ENCODE peak calls at places on chromosomes 5 and 9, in seven cellular contexts. B is neuronal stem cell, Z is mesendoderm, T is IMR-90, P is mesenchymal stem cell, R is trophoblast cell, Y is H1. D is an unnamed sample.

GRCh38 chr9:16090907-16091629 is 538.2 kb downstream of the CCDC171 start:
- DNase-seq in Z (peak), R (no peak), P (peak), T (peak), B (no peak), Y (no peak), D (no peak)

GRCh38 chr5:40676643-40677333 is 2.9 kb upstream of the PTGER4 start:
- DNase-seq in T (peak), B (no peak), P (peak), R (no peak), Z (peak), Y (no peak), D (peak)

GRCh38 chr5:115414406-115415142 is 118.1 kb upstream of the CCDC112 start:
- DNase-seq in P (peak), Y (no peak), Z (no peak), B (no peak), T (peak), R (peak), D (no peak)

GRCh38 chr5:143934821-143935220 is 122.9 kb downstream of the HMHB1 start:
- DNase-seq in R (no peak), Z (no peak), Y (no peak), P (no peak), B (no peak), T (no peak), D (no peak)

GRCh38 chr5:171207256-171207866 is 101.7 kb upstream of the TLX3 start:
- DNase-seq in Y (peak), Z (peak), B (peak), P (peak), R (peak), T (peak), D (no peak)

GRCh38 chr9:92455217-92455616 is 27.1 kb downstream of the ASPN start:
- DNase-seq in Z (peak), B (no peak), P (no peak), R (no peak), T (no peak), Y (no peak), D (peak)

GRCh38 chr9:132243156-132244074 is 81.6 kb downstream of the NTNG2 start:
- DNase-seq in Z (no peak), P (no peak), Y (no peak), T (peak), R (no peak), B (no peak), D (peak)

GRCh38 chr9:93644397-93645088 is 68.2 kb downstream of the PHF2 start:
- DNase-seq in P (no peak), Y (no peak), R (peak), Z (no peak), B (no peak), T (no peak), D (no peak)

GRCh38 chr9:77763566-77763965 is 115.4 kb upstream of the GNA14 start:
- DNase-seq in R (no peak), T (no peak), B (no peak), Z (no peak), P (no peak), Y (no peak), D (no peak)

GRCh38 chr5:39266442-39266841 is 47.1 kb upstream of the FYB1 start:
- DNase-seq in Y (no peak), T (peak), Z (no peak), R (no peak), P (no peak), B (no peak), D (no peak)

GRCh38 chr5:39262981-39263380 is 43.6 kb upstream of the FYB1 start:
- DNase-seq in Y (no peak), R (no peak), B (no peak), P (no peak), T (no peak), Z (no peak), D (no peak)

GRCh38 chr5:39264528-39264927 is 45.2 kb upstream of the FYB1 start:
- DNase-seq in R (no peak), Z (no peak), T (no peak), Y (no peak), P (no peak), B (no peak), D (no peak)

GRCh38 chr5:39270172-39270848 is 50.9 kb upstream of the FYB1 start:
- DNase-seq in P (no peak), T (no peak), B (no peak), Y (no peak), Z (no peak), R (no peak), D (no peak)

GRCh38 chr5:39267185-39267584 is 47.8 kb upstream of the FYB1 start:
- DNase-seq in B (no peak), Y (no peak), Z (no peak), R (no peak), T (no peak), P (no peak), D (no peak)
- H3K4ac ChIP-seq in B (no peak), Y (no peak), Z (no peak), R (no peak), T (no peak), P (no peak), D (no peak)

GRCh38 chr9:3361115-3361514 is 164.7 kb downstream of the RFX3 start:
- DNase-seq in Y (no peak), R (no peak), P (no peak), T (no peak), B (no peak), Z (no peak), D (no peak)

GRCh38 chr9:3360245-3360644 is 165.6 kb downstream of the RFX3 start:
- DNase-seq in Z (no peak), R (no peak), T (no peak), P (no peak), B (no peak), Y (no peak), D (no peak)

GRCh38 chr9:3359778-3360177 is 166.0 kb downstream of the RFX3 start:
- DNase-seq in T (no peak), B (no peak), Z (no peak), P (no peak), R (no peak), Y (no peak), D (no peak)

GRCh38 chr9:3359048-3359692 is 166.6 kb downstream of the RFX3 start:
- DNase-seq in B (no peak), P (no peak), Z (no peak), T (no peak), R (no peak), Y (no peak), D (no peak)

DNA sequence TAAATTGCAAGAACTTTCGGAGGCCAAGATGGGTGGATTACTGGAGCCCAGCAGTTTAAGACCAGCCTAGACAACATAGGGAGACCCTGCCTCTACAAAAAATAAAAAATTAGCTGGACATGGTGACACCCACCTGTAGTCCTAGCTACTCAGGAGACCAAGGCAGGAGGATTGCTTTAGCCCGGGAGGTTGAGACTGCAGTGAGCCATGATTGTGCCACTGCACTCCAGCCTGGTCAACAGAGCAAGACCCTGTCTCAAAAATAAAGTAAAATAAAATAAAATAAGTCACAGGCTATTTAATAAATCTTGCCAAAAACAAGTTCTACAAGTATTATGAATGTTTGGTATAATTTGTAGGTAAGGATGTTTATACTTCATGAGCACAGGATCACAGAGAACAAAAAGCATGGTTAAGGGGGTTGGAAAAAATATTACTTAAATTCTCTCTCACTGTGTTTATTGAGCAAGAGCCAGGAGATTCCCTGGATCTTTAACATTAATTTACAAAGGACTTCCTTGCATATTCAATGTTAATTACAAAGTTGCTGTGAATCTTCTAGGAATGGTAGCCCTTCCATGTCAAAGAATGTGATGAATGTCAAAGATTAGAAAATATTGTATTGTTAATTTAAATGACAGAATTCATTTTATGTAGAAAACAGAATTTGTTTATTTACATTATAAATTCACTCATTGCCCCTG is 164.0 kb downstream of the RFX3 start:
- DNase-seq in T (no peak), Z (peak), R (no peak), P (no peak), Y (no peak), B (no peak), D (no peak)
- H3K4ac ChIP-seq in T (no peak), Z (peak), R (no peak), P (no peak), Y (no peak), B (no peak), D (no peak)

GRCh38 chr5:67674256-67674655 is 477.7 kb upstream of the CD180 start:
- DNase-seq in Z (no peak), T (no peak), P (no peak), B (no peak), Y (no peak), R (no peak), D (no peak)

GRCh38 chr5:67679184-67679855 is 482.7 kb upstream of the CD180 start:
- DNase-seq in Z (no peak), Y (no peak), B (no peak), T (no peak), R (no peak), P (no peak), D (no peak)

GRCh38 chr5:67678594-67678993 is 482.0 kb upstream of the CD180 start:
- DNase-seq in P (no peak), T (no peak), Z (no peak), Y (no peak), R (no peak), B (no peak), D (no peak)

GRCh38 chr5:67677422-67677970 is 480.9 kb upstream of the CD180 start:
- DNase-seq in R (no peak), Z (peak), P (no peak), Y (no peak), B (no peak), T (no peak), D (no peak)

DNA sequence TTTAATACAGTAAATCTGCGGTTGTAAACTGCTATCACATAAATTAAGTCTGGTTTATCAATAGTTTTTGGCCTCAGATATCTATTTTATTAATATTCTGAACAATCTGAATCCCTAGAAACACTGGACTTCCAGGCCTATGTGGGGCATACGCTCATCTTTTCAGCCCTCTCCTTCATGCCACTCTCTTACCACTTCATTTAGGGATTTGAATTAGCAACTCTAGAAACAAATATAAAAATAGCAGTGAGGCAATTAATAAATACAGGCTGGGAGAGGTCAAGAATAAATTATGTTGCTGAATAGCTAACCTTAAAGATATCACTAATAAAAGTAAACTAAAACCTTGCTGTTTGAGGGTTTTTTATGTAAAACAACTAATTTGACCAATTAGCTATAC is 480.3 kb upstream of the CD180 start:
- DNase-seq in Z (no peak), T (no peak), P (no peak), Y (no peak), B (no peak), R (no peak), D (no peak)
- H3K4ac ChIP-seq in Z (no peak), T (no peak), P (no peak), Y (no peak), B (no peak), R (no peak), D (no peak)

DNA sequence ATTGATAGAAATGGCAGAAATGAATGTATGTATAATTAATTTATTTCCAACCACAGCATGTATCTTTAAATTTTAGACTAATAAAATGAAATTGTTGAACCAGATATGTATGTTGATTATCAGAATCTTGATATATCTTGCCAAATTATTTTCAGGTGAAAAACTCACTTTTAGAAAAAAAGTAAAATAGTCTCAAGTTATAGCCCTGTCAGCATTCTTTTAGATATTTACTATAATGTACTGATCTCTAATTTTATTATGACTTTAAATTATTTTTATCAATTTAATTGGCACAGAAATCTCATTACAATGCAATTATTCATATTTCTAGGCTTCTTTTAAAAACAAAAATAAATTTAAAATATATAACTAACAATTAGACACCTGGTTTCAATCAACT is 1990.4 kb upstream of the CDH6 start:
- DNase-seq in Z (no peak), B (no peak), Y (no peak), R (no peak), P (no peak), T (no peak), D (no peak)
- H3K4ac ChIP-seq in Z (no peak), B (no peak), Y (no peak), R (no peak), P (no peak), T (no peak), D (no peak)